ENCODE peak calls at places on chromosome 6, in six cellular contexts. W is choroid plexus epithelial cell, L is heart right ventricle, X is iris pigment epithelial cell, E is endothelial cell of umbilical vein, V is mucosa of descending colon. Z is an unnamed sample.

GRCh38 chr6:50850223-50850751 is 31.6 kb downstream of the TFAP2B start:
- DNase-seq in W (no peak), L (no peak), X (peak; percentile 75), E (no peak), V (no peak), Z (no peak)

GRCh38 chr6:54252916-54253315 is 55.3 kb upstream of the TINAG start:
- DNase-seq in W (no peak), L (no peak), X (no peak), E (no peak), V (no peak), Z (no peak)

GRCh38 chr6:111367393-111368088 is 115.5 kb downstream of the REV3L start:
- DNase-seq in W (no peak), L (no peak), X (no peak), E (no peak), V (no peak), Z (peak; percentile 24)

GRCh38 chr6:43817192-43817591 is 47.2 kb downstream of the VEGFA start:
- DNase-seq in W (peak; percentile 32), L (peak; percentile 43), X (peak; percentile 23), E (no peak), V (peak; percentile 71), Z (no peak)

GRCh38 chr6:110944681-110945151 is 13.8 kb upstream of the GTF3C6 start:
- DNase-seq in W (peak; percentile 76), L (no peak), X (peak; percentile 87), E (peak; percentile 39), V (no peak), Z (no peak)

GRCh38 chr6:113172531-113172966 is 684.6 kb upstream of the MARCKS start:
- DNase-seq in W (no peak), L (peak; percentile 61), X (no peak), E (peak; percentile 87), V (peak; percentile 41), Z (no peak)

GRCh38 chr6:107235521-107235920 is 120.2 kb upstream of the BEND3 start:
- DNase-seq in W (peak; percentile 36), L (no peak), X (peak; percentile 39), E (peak; percentile 61), V (no peak), Z (no peak)

GRCh38 chr6:114707081-114707480 is 364.3 kb upstream of the HS3ST5 start:
- DNase-seq in W (no peak), L (no peak), X (no peak), E (no peak), V (no peak), Z (no peak)

GRCh38 chr6:56524891-56525703 is 117.6 kb downstream of the DST start:
- DNase-seq in W (peak; percentile 84), L (no peak), X (peak; percentile 84), E (no peak), V (no peak), Z (no peak)

GRCh38 chr6:88683734-88684133 is 279.7 kb downstream of the RNGTT start:
- DNase-seq in W (peak; percentile 71), L (no peak), X (peak; percentile 55), E (peak; percentile 39), V (no peak), Z (no peak)

GRCh38 chr6:156645106-156645505 is 132.1 kb upstream of the ARID1B start:
- DNase-seq in W (peak; percentile 24), L (no peak), X (peak; percentile 39), E (no peak), V (no peak), Z (no peak)

GRCh38 chr6:6633898-6634734 is 45.6 kb downstream of the LY86 start:
- DNase-seq in W (no peak), L (no peak), X (no peak), E (no peak), V (no peak), Z (no peak)

GRCh38 chr6:36970892-36971842 is 14.8 kb downstream of the MTCH1 start:
- DNase-seq in W (no peak), L (no peak), X (no peak), E (no peak), V (no peak), Z (no peak)

GRCh38 chr6:113128020-113128419 is 729.1 kb upstream of the MARCKS start:
- DNase-seq in W (no peak), L (no peak), X (no peak), E (no peak), V (no peak), Z (no peak)

GRCh38 chr6:157461000-157461915 is 80.3 kb downstream of the ZDHHC14 start:
- DNase-seq in W (peak; percentile 71), L (no peak), X (peak; percentile 60), E (peak; percentile 84), V (no peak), Z (no peak)

GRCh38 chr6:43286995-43287716 is 10.9 kb upstream of the SLC22A7 start:
- DNase-seq in W (no peak), L (no peak), X (no peak), E (no peak), V (no peak), Z (no peak)

GRCh38 chr6:149210376-149210775 is 107.1 kb upstream of the TAB2 start:
- DNase-seq in W (peak; percentile 82), L (no peak), X (peak; percentile 85), E (no peak), V (no peak), Z (no peak)

GRCh38 chr6:53627391-53628218 is 38.0 kb downstream of the KLHL31 start:
- DNase-seq in W (no peak), L (no peak), X (no peak), E (no peak), V (no peak), Z (no peak)

GRCh38 chr6:144340541-144341371 is 55.6 kb downstream of the UTRN start:
- DNase-seq in W (peak; percentile 41), L (no peak), X (peak; percentile 73), E (peak; percentile 65), V (no peak), Z (no peak)

GRCh38 chr6:116326392-116326717 is 44.4 kb upstream of the DSE start:
- DNase-seq in W (no peak), L (no peak), X (no peak), E (no peak), V (no peak), Z (no peak)

GRCh38 chr6:159174263-159174974 is 5.2 kb downstream of the FNDC1 start:
- DNase-seq in W (peak; percentile 83), L (peak; percentile 56), X (peak; percentile 73), E (peak; percentile 46), V (peak; percentile 73), Z (no peak)

GRCh38 chr6:157098999-157099398 is 224.3 kb downstream of the TMEM242 start:
- DNase-seq in W (no peak), L (no peak), X (no peak), E (no peak), V (no peak), Z (no peak)

GRCh38 chr6:118748311-118749062 is 97.1 kb upstream of the CEP85L start:
- DNase-seq in W (no peak), L (peak; percentile 8), X (peak; percentile 31), E (peak; percentile 14), V (no peak), Z (no peak)

GRCh38 chr6:110355031-110355430 is 3.1 kb downstream of the METTL24 start:
- DNase-seq in W (no peak), L (no peak), X (no peak), E (no peak), V (no peak), Z (no peak)

GRCh38 chr6:52566853-52567279 is 10.0 kb downstream of the TRAM2 start:
- DNase-seq in W (peak; percentile 99), L (no peak), X (peak; percentile 99), E (peak; percentile 41), V (no peak), Z (no peak)

GRCh38 chr6:137852346-137852745 is 14.7 kb upstream of the TNFAIP3 start:
- DNase-seq in W (no peak), L (no peak), X (no peak), E (no peak), V (no peak), Z (no peak)

GRCh38 chr6:4185419-4185818 is 50.0 kb upstream of the ECI2 start:
- DNase-seq in W (peak; percentile 12), L (no peak), X (no peak), E (no peak), V (no peak), Z (no peak)

GRCh38 chr6:107869871-107870270 is 45.8 kb upstream of the SCML4 start:
- DNase-seq in W (no peak), L (no peak), X (no peak), E (no peak), V (no peak), Z (no peak)

GRCh38 chr6:105223242-105223641 is 43.4 kb upstream of the POPDC3 start:
- DNase-seq in W (no peak), L (no peak), X (no peak), E (no peak), V (no peak), Z (no peak)

GRCh38 chr6:147911686-147912085 is 403.2 kb downstream of the SAMD5 start:
- DNase-seq in W (no peak), L (no peak), X (no peak), E (no peak), V (no peak), Z (no peak)

GRCh38 chr6:117267766-117268534 is 2.6 kb downstream of the VGLL2 start:
- DNase-seq in W (no peak), L (no peak), X (no peak), E (no peak), V (no peak), Z (no peak)

GRCh38 chr6:44381739-44382138 is 5.8 kb upstream of the CDC5L start:
- DNase-seq in W (peak; percentile 30), L (peak; percentile 48), X (peak; percentile 40), E (no peak), V (peak; percentile 24), Z (no peak)

GRCh38 chr6:156646496-156646895 is 130.7 kb upstream of the ARID1B start:
- DNase-seq in W (no peak), L (no peak), X (no peak), E (no peak), V (no peak), Z (no peak)

Z was measured in uterus.